ENCODE peak calls at places on chromosomes 3 and 15, in four cellular contexts. One of them, this sample, is unnamed.

GRCh38 chr15:98003976-98004375 is 43.5 kb downstream of the ARRDC4 start:
- DNase-seq in BJ: no peak
- DNase-seq in brain microvascular endothelial cell: no peak
- DNase-seq in fibroblast of mammary gland: no peak
- DNase-seq in this sample: no peak

GRCh38 chr3:128153156-128154011 is at the start of gene EEFSEC:
- DNase-seq in brain microvascular endothelial cell: peak
- DNase-seq in fibroblast of mammary gland: peak
- DNase-seq in BJ: peak
- DNase-seq in this sample: no peak

GRCh38 chr3:105598047-105598796 is 231.5 kb downstream of the ALCAM start:
- DNase-seq in brain microvascular endothelial cell: peak
- DNase-seq in BJ: peak
- DNase-seq in fibroblast of mammary gland: peak
- DNase-seq in this sample: no peak

GRCh38 chr3:42803800-42804112 is 534 bp downstream of the HIGD1A start:
- DNase-seq in fibroblast of mammary gland: no peak
- DNase-seq in BJ: no peak
- DNase-seq in brain microvascular endothelial cell: peak
- DNase-seq in this sample: no peak

GRCh38 chr3:13544293-13544831 is 4.6 kb upstream of the FBLN2 start:
- DNase-seq in brain microvascular endothelial cell: peak
- DNase-seq in BJ: peak
- DNase-seq in fibroblast of mammary gland: peak
- DNase-seq in this sample: peak

GRCh38 chr3:57009367-57009766 is 51.1 kb upstream of the SPATA12 start:
- DNase-seq in BJ: no peak
- DNase-seq in fibroblast of mammary gland: peak
- DNase-seq in brain microvascular endothelial cell: no peak
- DNase-seq in this sample: no peak

GRCh38 chr15:83158393-83158792 is 49.2 kb downstream of the HDGFL3 start:
- DNase-seq in BJ: peak
- DNase-seq in brain microvascular endothelial cell: no peak
- DNase-seq in fibroblast of mammary gland: no peak
- DNase-seq in this sample: no peak

GRCh38 chr15:75921732-75922703 is 18.3 kb downstream of the FBXO22 start:
- DNase-seq in brain microvascular endothelial cell: peak
- DNase-seq in BJ: no peak
- DNase-seq in fibroblast of mammary gland: peak
- DNase-seq in this sample: peak

GRCh38 chr3:155270485-155271342 is 22.8 kb downstream of the STRIT1 start:
- DNase-seq in BJ: no peak
- DNase-seq in brain microvascular endothelial cell: no peak
- DNase-seq in fibroblast of mammary gland: peak
- DNase-seq in this sample: no peak

GRCh38 chr3:184683900-184684560 is 27.8 kb downstream of the MAGEF1 start:
- DNase-seq in BJ: no peak
- DNase-seq in brain microvascular endothelial cell: no peak
- DNase-seq in fibroblast of mammary gland: no peak
- DNase-seq in this sample: no peak

GRCh38 chr3:59326246-59327024 is 276.6 kb upstream of the CFAP20DC start:
- DNase-seq in BJ: no peak
- DNase-seq in brain microvascular endothelial cell: no peak
- DNase-seq in fibroblast of mammary gland: no peak
- DNase-seq in this sample: no peak

GRCh38 chr15:47587938-47588817 is 129.1 kb upstream of the SEMA6D start:
- DNase-seq in brain microvascular endothelial cell: no peak
- DNase-seq in BJ: no peak
- DNase-seq in fibroblast of mammary gland: peak
- DNase-seq in this sample: no peak

GRCh38 chr3:76024640-76025039 is 239.3 kb upstream of the ZNF717 start:
- DNase-seq in fibroblast of mammary gland: peak
- DNase-seq in brain microvascular endothelial cell: no peak
- DNase-seq in BJ: no peak
- DNase-seq in this sample: no peak

GRCh38 chr15:67924359-67924974 is 84.6 kb upstream of the RNU6-1 start:
- DNase-seq in brain microvascular endothelial cell: no peak
- DNase-seq in BJ: no peak
- DNase-seq in fibroblast of mammary gland: no peak
- DNase-seq in this sample: no peak

GRCh38 chr15:76336254-76337046 is at the start of gene ISL2:
- DNase-seq in fibroblast of mammary gland: peak
- DNase-seq in BJ: peak
- DNase-seq in brain microvascular endothelial cell: peak
- DNase-seq in this sample: peak

GRCh38 chr3:58058654-58059263 is 50.5 kb downstream of the FLNB start:
- DNase-seq in fibroblast of mammary gland: peak
- DNase-seq in brain microvascular endothelial cell: no peak
- DNase-seq in BJ: peak
- DNase-seq in this sample: no peak

GRCh38 chr3:17233398-17233800 is 348.6 kb downstream of the PLCL2 start:
- DNase-seq in BJ: no peak
- DNase-seq in fibroblast of mammary gland: peak
- DNase-seq in brain microvascular endothelial cell: peak
- DNase-seq in this sample: peak

GRCh38 chr3:33581666-33582065 is 136.4 kb downstream of the CLASP2 start:
- DNase-seq in fibroblast of mammary gland: no peak
- DNase-seq in BJ: no peak
- DNase-seq in brain microvascular endothelial cell: no peak
- DNase-seq in this sample: no peak

GRCh38 chr3:12601072-12601471 is 44.2 kb downstream of the MKRN2 start:
- DNase-seq in BJ: no peak
- DNase-seq in fibroblast of mammary gland: peak
- DNase-seq in brain microvascular endothelial cell: no peak
- DNase-seq in this sample: no peak

GRCh38 chr3:128923607-128924385 is 44.4 kb downstream of the ACAD9 start:
- DNase-seq in brain microvascular endothelial cell: no peak
- DNase-seq in fibroblast of mammary gland: no peak
- DNase-seq in BJ: no peak
- DNase-seq in this sample: no peak

GRCh38 chr3:46666471-46666845 is 27.0 kb downstream of the ALS2CL start:
- DNase-seq in BJ: no peak
- DNase-seq in fibroblast of mammary gland: no peak
- DNase-seq in brain microvascular endothelial cell: no peak
- DNase-seq in this sample: no peak

GRCh38 chr3:57787867-57788623 is 31.9 kb downstream of the SLMAP start:
- DNase-seq in brain microvascular endothelial cell: peak
- DNase-seq in fibroblast of mammary gland: no peak
- DNase-seq in BJ: no peak
- DNase-seq in this sample: no peak

GRCh38 chr15:58293622-58294550 is 137.9 kb upstream of the LIPC start:
- DNase-seq in fibroblast of mammary gland: no peak
- DNase-seq in brain microvascular endothelial cell: no peak
- DNase-seq in BJ: no peak
- DNase-seq in this sample: no peak

GRCh38 chr3:167450675-167451074 is 23.2 kb downstream of the SERPINI2 start:
- DNase-seq in fibroblast of mammary gland: no peak
- DNase-seq in BJ: no peak
- DNase-seq in brain microvascular endothelial cell: no peak
- DNase-seq in this sample: no peak

GRCh38 chr15:98966036-98966787 is 41.4 kb downstream of the PGPEP1L start:
- DNase-seq in brain microvascular endothelial cell: no peak
- DNase-seq in BJ: no peak
- DNase-seq in fibroblast of mammary gland: no peak
- DNase-seq in this sample: no peak

GRCh38 chr15:61237400-61237799 is 8.3 kb upstream of the RORA start:
- DNase-seq in brain microvascular endothelial cell: no peak
- DNase-seq in BJ: no peak
- DNase-seq in fibroblast of mammary gland: no peak
- DNase-seq in this sample: no peak

GRCh38 chr3:131007256-131007655 is 19.4 kb downstream of the ASTE1 start:
- DNase-seq in brain microvascular endothelial cell: no peak
- DNase-seq in BJ: no peak
- DNase-seq in fibroblast of mammary gland: no peak
- DNase-seq in this sample: no peak

GRCh38 chr15:97759363-97759762 is 201.1 kb upstream of the ARRDC4 start:
- DNase-seq in brain microvascular endothelial cell: peak
- DNase-seq in fibroblast of mammary gland: peak
- DNase-seq in BJ: no peak
- DNase-seq in this sample: no peak

GRCh38 chr3:161274691-161275298 is 53.7 kb downstream of the NMD3 start:
- DNase-seq in fibroblast of mammary gland: peak
- DNase-seq in brain microvascular endothelial cell: peak
- DNase-seq in BJ: no peak
- DNase-seq in this sample: no peak

GRCh38 chr3:114565201-114565600 is 271.4 kb downstream of the TIGIT start:
- DNase-seq in fibroblast of mammary gland: peak
- DNase-seq in BJ: no peak
- DNase-seq in brain microvascular endothelial cell: no peak
- DNase-seq in this sample: peak

GRCh38 chr15:28107111-28107893 is 8.2 kb upstream of the OCA2 start:
- DNase-seq in fibroblast of mammary gland: peak
- DNase-seq in brain microvascular endothelial cell: no peak
- DNase-seq in BJ: no peak
- DNase-seq in this sample: no peak

GRCh38 chr3:111517801-111518200 is 24.2 kb upstream of the CD96 start:
- DNase-seq in brain microvascular endothelial cell: no peak
- DNase-seq in BJ: peak
- DNase-seq in fibroblast of mammary gland: no peak
- DNase-seq in this sample: no peak

GRCh38 chr3:127781411-127782001 is 40.8 kb downstream of the MGLL start:
- DNase-seq in brain microvascular endothelial cell: peak
- DNase-seq in fibroblast of mammary gland: peak
- DNase-seq in BJ: peak
- DNase-seq in this sample: peak

GRCh38 chr3:38115645-38116427 is 21.1 kb downstream of the ACAA1 start:
- DNase-seq in BJ: no peak
- DNase-seq in fibroblast of mammary gland: no peak
- DNase-seq in brain microvascular endothelial cell: no peak
- DNase-seq in this sample: no peak

GRCh38 chr3:194675081-194675640 is 3.2 kb upstream of the LSG1 start:
- DNase-seq in BJ: no peak
- DNase-seq in brain microvascular endothelial cell: no peak
- DNase-seq in fibroblast of mammary gland: peak
- DNase-seq in this sample: no peak

GRCh38 chr3:45666729-45667440 is 22.3 kb upstream of the SACM1L start:
- DNase-seq in fibroblast of mammary gland: peak
- DNase-seq in brain microvascular endothelial cell: peak
- DNase-seq in BJ: no peak
- DNase-seq in this sample: no peak

GRCh38 chr15:57752426-57752825 is 45.9 kb downstream of the POLR2M start:
- DNase-seq in BJ: no peak
- DNase-seq in fibroblast of mammary gland: peak
- DNase-seq in brain microvascular endothelial cell: peak
- DNase-seq in this sample: no peak

GRCh38 chr3:38457111-38458003 is 3.7 kb downstream of the ACVR2B start:
- DNase-seq in brain microvascular endothelial cell: no peak
- DNase-seq in fibroblast of mammary gland: peak
- DNase-seq in BJ: no peak
- DNase-seq in this sample: no peak

GRCh38 chr3:47852604-47853397 is 49.9 kb downstream of the DHX30 start:
- DNase-seq in fibroblast of mammary gland: no peak
- DNase-seq in brain microvascular endothelial cell: no peak
- DNase-seq in BJ: no peak
- DNase-seq in this sample: no peak
- TF ChIP-seq CTCF in fibroblast of mammary gland: no peak
- TF ChIP-seq CTCF in brain microvascular endothelial cell: no peak
- TF ChIP-seq CTCF in BJ: no peak
- TF ChIP-seq CTCF in this sample: no peak

DNA sequence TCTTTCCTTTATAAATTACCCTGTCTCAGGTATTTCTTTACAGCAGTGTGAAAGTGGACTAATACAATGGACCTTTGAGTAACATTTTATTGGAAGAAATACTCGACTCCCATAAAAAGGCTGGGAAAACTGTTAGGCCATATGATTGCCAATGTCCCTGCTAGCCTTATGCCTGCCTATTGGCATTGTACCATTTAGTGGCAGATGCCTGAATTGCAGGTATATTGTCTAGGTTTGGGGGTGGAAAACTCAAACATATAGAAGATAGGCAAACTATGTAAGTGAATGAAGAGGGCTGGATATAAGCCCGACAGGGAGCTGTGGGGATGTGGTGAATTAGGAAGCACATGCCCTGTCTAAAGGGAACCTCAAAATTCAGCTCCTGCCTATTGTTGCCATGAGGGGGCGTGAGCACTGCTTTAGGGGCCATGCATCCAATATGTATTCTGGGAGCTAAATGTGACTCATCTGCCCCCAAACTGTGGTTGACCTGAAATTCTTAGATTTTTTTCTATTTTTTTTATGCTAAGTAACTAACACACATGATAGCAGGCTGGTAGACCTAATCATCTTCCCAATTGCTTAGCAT is 65.2 kb upstream of the TRA2B start:
- DNase-seq in brain microvascular endothelial cell: no peak
- DNase-seq in fibroblast of mammary gland: peak
- DNase-seq in BJ: no peak
- DNase-seq in this sample: no peak
- TF ChIP-seq CTCF in brain microvascular endothelial cell: peak
- TF ChIP-seq CTCF in fibroblast of mammary gland: peak
- TF ChIP-seq CTCF in BJ: peak
- TF ChIP-seq CTCF in this sample: peak

DNA sequence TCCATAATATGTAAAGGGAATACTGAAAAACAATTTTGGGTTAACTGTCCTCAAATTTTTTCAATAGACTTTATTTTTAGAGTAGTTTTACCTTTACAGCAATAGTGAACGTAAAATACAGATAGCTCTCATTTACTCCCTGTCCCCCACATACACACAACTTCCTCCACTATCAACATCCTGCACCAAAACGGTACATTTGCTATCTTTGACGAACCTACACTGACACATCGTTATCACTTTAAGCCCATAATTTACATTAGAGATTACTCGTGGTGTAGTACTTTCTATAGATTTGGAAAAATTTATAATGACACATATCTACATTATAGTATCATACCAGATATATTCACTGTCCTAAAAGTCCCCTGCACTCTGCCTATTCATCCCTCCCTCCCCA is 16.9 kb upstream of the P2RY1 start:
- DNase-seq in BJ: no peak
- DNase-seq in brain microvascular endothelial cell: no peak
- DNase-seq in fibroblast of mammary gland: no peak
- DNase-seq in this sample: no peak
- TF ChIP-seq CTCF in BJ: no peak
- TF ChIP-seq CTCF in brain microvascular endothelial cell: no peak
- TF ChIP-seq CTCF in fibroblast of mammary gland: no peak
- TF ChIP-seq CTCF in this sample: no peak

GRCh38 chr3:81349941-81350340 is 411.5 kb downstream of the GBE1 start:
- DNase-seq in BJ: no peak
- DNase-seq in fibroblast of mammary gland: no peak
- DNase-seq in brain microvascular endothelial cell: no peak
- DNase-seq in this sample: no peak

DNA sequence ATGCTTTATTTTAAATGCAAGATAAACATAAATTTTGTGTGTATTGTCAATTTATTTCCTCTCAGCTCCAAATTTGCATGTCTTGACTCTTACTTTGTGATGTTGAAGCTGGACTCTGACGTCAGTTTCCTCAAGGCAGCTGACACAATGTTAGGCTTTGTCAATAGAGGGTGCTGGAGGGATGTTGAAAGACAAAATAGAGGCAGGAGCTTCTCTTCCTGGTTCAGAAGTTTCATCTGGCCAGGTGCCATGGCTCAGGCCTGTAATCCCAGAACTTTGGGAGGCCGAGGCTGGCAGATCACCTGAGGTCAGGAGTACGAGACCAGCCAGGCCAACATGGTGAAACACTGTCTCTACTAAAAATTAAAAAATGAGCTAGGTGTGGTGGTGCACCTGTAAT is 408.6 kb downstream of the GBE1 start:
- DNase-seq in brain microvascular endothelial cell: peak
- DNase-seq in BJ: no peak
- DNase-seq in fibroblast of mammary gland: peak
- DNase-seq in this sample: no peak
- TF ChIP-seq CTCF in brain microvascular endothelial cell: peak
- TF ChIP-seq CTCF in BJ: no peak
- TF ChIP-seq CTCF in fibroblast of mammary gland: peak
- TF ChIP-seq CTCF in this sample: peak

GRCh38 chr3:169966086-169966950 is at the start of gene SEC62:
- DNase-seq in brain microvascular endothelial cell: peak
- DNase-seq in BJ: no peak
- DNase-seq in fibroblast of mammary gland: peak
- DNase-seq in this sample: peak
- TF ChIP-seq CTCF in brain microvascular endothelial cell: peak
- TF ChIP-seq CTCF in BJ: peak
- TF ChIP-seq CTCF in fibroblast of mammary gland: peak
- TF ChIP-seq CTCF in this sample: peak